ENCODE peak calls at places on chromosomes 6 and 20, in seven cellular contexts. Z, D, A, G, S, F and L are unnamed samples.

GRCh38 chr20:23161968-23162696 is 76.0 kb upstream of the CD93 start:
- DNase-seq in Z (no peak), D (peak), A (peak), G (no peak), S (peak), F (peak), L (peak)

GRCh38 chr6:152598858-152599537 is 38.2 kb downstream of the SYNE1 start:
- DNase-seq in Z (no peak), D (peak), A (peak), G (no peak), S (no peak), F (no peak), L (no peak)

GRCh38 chr20:35181731-35182130 is 9.9 kb downstream of the PROCR start:
- DNase-seq in Z (no peak), D (no peak), A (no peak), G (peak), S (no peak), F (no peak), L (no peak)

GRCh38 chr6:128305976-128306375 is 214.4 kb downstream of the PTPRK start:
- DNase-seq in Z (no peak), D (no peak), A (no peak), G (no peak), S (no peak), F (no peak), L (no peak)

GRCh38 chr6:38588631-38589366 is 50.9 kb downstream of the BTBD9 start:
- DNase-seq in Z (no peak), D (no peak), A (no peak), G (peak), S (no peak), F (no peak), L (no peak)

GRCh38 chr6:150930816-150931215 is 65.3 kb downstream of the MTHFD1L start:
- DNase-seq in Z (no peak), D (no peak), A (no peak), G (peak), S (no peak), F (no peak), L (no peak)

GRCh38 chr6:130971504-130971903 is 91.5 kb downstream of the EPB41L2 start:
- DNase-seq in Z (no peak), D (no peak), A (no peak), G (no peak), S (no peak), F (no peak), L (no peak)

GRCh38 chr20:61320617-61321200 is 68.6 kb downstream of the CDH4 start:
- DNase-seq in Z (no peak), D (no peak), A (no peak), G (no peak), S (no peak), F (no peak), L (no peak)

GRCh38 chr20:41617059-41617921 is 887 bp downstream of the CHD6 start:
- DNase-seq in Z (peak), D (peak), A (peak), G (peak), S (peak), F (peak), L (peak)

GRCh38 chr6:25717856-25718740 is 36.4 kb upstream of the SLC17A4 start:
- DNase-seq in Z (no peak), D (no peak), A (no peak), G (peak), S (no peak), F (no peak), L (no peak)

GRCh38 chr6:112037783-112038216 is 16.1 kb upstream of the CCN6 start:
- DNase-seq in Z (no peak), D (peak), A (peak), G (peak), S (peak), F (peak), L (peak)

GRCh38 chr20:25676164-25676809 is 20.4 kb downstream of the ZNF337 start:
- DNase-seq in Z (no peak), D (no peak), A (no peak), G (peak), S (no peak), F (no peak), L (no peak)

GRCh38 chr6:139290787-139291294 is 957 bp downstream of the TXLNB start:
- DNase-seq in Z (no peak), D (peak), A (no peak), G (peak), S (peak), F (peak), L (no peak)

GRCh38 chr20:62143976-62144825 is 632 bp downstream of the SS18L1 start:
- DNase-seq in Z (peak), D (peak), A (peak), G (peak), S (peak), F (peak), L (peak)

GRCh38 chr6:21102201-21102600 is 491.4 kb upstream of the SOX4 start:
- DNase-seq in Z (no peak), D (no peak), A (no peak), G (no peak), S (no peak), F (no peak), L (no peak)

GRCh38 chr6:163536770-163537169 is 122.3 kb downstream of the QKI start:
- DNase-seq in Z (no peak), D (no peak), A (no peak), G (no peak), S (no peak), F (no peak), L (no peak)

GRCh38 chr6:74166849-74167248 is 470.8 kb downstream of the CD109 start:
- DNase-seq in Z (no peak), D (no peak), A (no peak), G (no peak), S (no peak), F (no peak), L (no peak)

GRCh38 chr6:87944541-87944954 is 103.1 kb upstream of the SPACA1 start:
- DNase-seq in Z (no peak), D (peak), A (peak), G (peak), S (peak), F (peak), L (peak)

GRCh38 chr20:59082981-59083380 is 40.4 kb upstream of the PRELID3B start:
- DNase-seq in Z (no peak), D (no peak), A (no peak), G (peak), S (no peak), F (no peak), L (no peak)

GRCh38 chr6:22956029-22956715 is 386.8 kb downstream of the HDGFL1 start:
- DNase-seq in Z (no peak), D (no peak), A (no peak), G (no peak), S (no peak), F (no peak), L (no peak)

GRCh38 chr6:3623451-3624267 is 127.9 kb downstream of the PXDC1 start:
- DNase-seq in Z (no peak), D (no peak), A (no peak), G (no peak), S (no peak), F (no peak), L (no peak)

GRCh38 chr20:63268671-63269439 is 3.8 kb upstream of the ARFGAP1 start:
- DNase-seq in Z (no peak), D (no peak), A (no peak), G (no peak), S (no peak), F (no peak), L (no peak)

GRCh38 chr6:156807795-156808194 is 30.6 kb downstream of the ARID1B start:
- DNase-seq in Z (no peak), D (no peak), A (no peak), G (no peak), S (no peak), F (no peak), L (no peak)

GRCh38 chr6:43896474-43896873 is 126.5 kb downstream of the VEGFA start:
- DNase-seq in Z (no peak), D (no peak), A (no peak), G (no peak), S (peak), F (no peak), L (no peak)

GRCh38 chr6:79913369-79913768 is 34.0 kb downstream of the ELOVL4 start:
- DNase-seq in Z (no peak), D (no peak), A (no peak), G (no peak), S (no peak), F (no peak), L (no peak)

GRCh38 chr20:58583141-58583540 is 67.9 kb upstream of the APCDD1L start:
- DNase-seq in Z (no peak), D (no peak), A (peak), G (no peak), S (no peak), F (peak), L (peak)

GRCh38 chr20:64069614-64070243 is 6.7 kb downstream of the TCEA2 start:
- DNase-seq in Z (no peak), D (no peak), A (no peak), G (peak), S (no peak), F (no peak), L (no peak)

GRCh38 chr20:18019068-18019467 is 38.6 kb downstream of the OVOL2 start:
- DNase-seq in Z (no peak), D (no peak), A (no peak), G (peak), S (no peak), F (no peak), L (no peak)

GRCh38 chr20:47303736-47304135 is 52.8 kb downstream of the ZMYND8 start:
- DNase-seq in Z (no peak), D (no peak), A (no peak), G (no peak), S (no peak), F (no peak), L (peak)

GRCh38 chr6:82364087-82365010 is 732 bp downstream of the TPBG start:
- DNase-seq in Z (peak), D (peak), A (peak), G (peak), S (peak), F (peak), L (peak)

GRCh38 chr20:19460386-19460785 is 247.9 kb downstream of the SLC24A3 start:
- DNase-seq in Z (no peak), D (no peak), A (no peak), G (no peak), S (no peak), F (no peak), L (no peak)

GRCh38 chr6:12504325-12504966 is 212.1 kb upstream of the PHACTR1 start:
- DNase-seq in Z (no peak), D (no peak), A (no peak), G (no peak), S (no peak), F (no peak), L (no peak)

GRCh38 chr6:8940356-8940755 is 505.0 kb upstream of the SLC35B3 start:
- DNase-seq in Z (no peak), D (no peak), A (no peak), G (no peak), S (no peak), F (no peak), L (no peak)

GRCh38 chr20:62595491-62595890 is 46.8 kb upstream of the SLCO4A1 start:
- DNase-seq in Z (no peak), D (peak), A (peak), G (peak), S (no peak), F (peak), L (no peak)

GRCh38 chr6:17311595-17312311 is 30.6 kb downstream of the RBM24 start:
- DNase-seq in Z (no peak), D (peak), A (no peak), G (peak), S (peak), F (no peak), L (no peak)

GRCh38 chr20:16392346-16392745 is 180.9 kb downstream of the KIF16B start:
- DNase-seq in Z (no peak), D (no peak), A (no peak), G (no peak), S (no peak), F (no peak), L (no peak)

GRCh38 chr20:57464642-57465211 is 60.2 kb downstream of the CTCFL start:
- DNase-seq in Z (no peak), D (peak), A (no peak), G (no peak), S (peak), F (no peak), L (no peak)

GRCh38 chr6:108102965-108103364 is 28.4 kb upstream of the OSTM1 start:
- DNase-seq in Z (no peak), D (no peak), A (no peak), G (no peak), S (no peak), F (no peak), L (no peak)

GRCh38 chr20:63254536-63255384 is 497 bp upstream of the NKAIN4 start:
- DNase-seq in Z (no peak), D (no peak), A (no peak), G (no peak), S (no peak), F (no peak), L (no peak)